ENCODE peak calls at places on chromosomes 6 and 20, in eight cellular contexts. T is A673, A is HCT116, E is fibroblast of lung, K is heart left ventricle, Z is thoracic aorta, F is IMR-90, Q is upper lobe of right lung. G is an unnamed sample. For H3K36me3, the result is how much of the 10 kb centered on the place peaks cover.

GRCh38 chr20:461254-462198 is 807 bp downstream of the TBC1D20 start:
- DNase-seq in F (peak), E (peak), Q (peak), Z (no peak), K (peak), A (no peak), T (peak), G (no peak)

GRCh38 chr6:79544939-79545450 is 7.8 kb upstream of the LCA5 start:
- DNase-seq in E (peak), Z (peak), Q (peak), T (peak), K (peak), A (peak), F (peak), G (peak)

GRCh38 chr20:59696476-59696875 is 92.1 kb downstream of the PHACTR3 start:
- DNase-seq in Q (no peak), F (no peak), K (no peak), Z (no peak), E (no peak), T (no peak), A (no peak), G (no peak)

GRCh38 chr6:157925771-157926170 is 55.9 kb upstream of the SYNJ2 start:
- DNase-seq in Q (no peak), E (no peak), T (no peak), K (no peak), Z (no peak), A (no peak), F (no peak), G (no peak)

GRCh38 chr6:96089173-96089572 is 73.4 kb downstream of the FUT9 start:
- DNase-seq in Z (no peak), K (no peak), A (peak), F (no peak), E (no peak), T (peak), Q (no peak), G (no peak)

GRCh38 chr6:117309613-117310012 is 44.3 kb downstream of the VGLL2 start:
- DNase-seq in T (no peak), K (no peak), E (no peak), Q (no peak), F (no peak), A (no peak), Z (no peak), G (no peak)

GRCh38 chr6:15152720-15153119 is 93.1 kb upstream of the JARID2 start:
- DNase-seq in Z (no peak), A (no peak), K (no peak), Q (no peak), T (no peak), E (no peak), F (no peak), G (no peak)

GRCh38 chr20:22523499-22524392 is 60.6 kb downstream of the FOXA2 start:
- DNase-seq in K (no peak), F (no peak), E (no peak), T (no peak), Z (no peak), Q (no peak), A (no peak), G (no peak)

GRCh38 chr6:164419099-164419498 is 890.3 kb downstream of the C6orf118 start:
- DNase-seq in A (no peak), Q (no peak), Z (no peak), K (no peak), F (no peak), E (no peak), T (no peak), G (no peak)

GRCh38 chr6:19837511-19838441 is 606 bp downstream of the ID4 start:
- DNase-seq in E (peak), F (peak), K (peak), A (no peak), Z (no peak), T (peak), Q (peak), G (no peak)

GRCh38 chr6:123769431-123769830 is 34.2 kb upstream of the NKAIN2 start:
- DNase-seq in Q (no peak), A (no peak), K (no peak), Z (no peak), F (no peak), E (no peak), T (no peak), G (no peak)
- H3K4me3 ChIP-seq in Q (no peak), A (no peak), K (no peak), Z (no peak), F (no peak), E (no peak), T (no peak), G (no peak)

DNA sequence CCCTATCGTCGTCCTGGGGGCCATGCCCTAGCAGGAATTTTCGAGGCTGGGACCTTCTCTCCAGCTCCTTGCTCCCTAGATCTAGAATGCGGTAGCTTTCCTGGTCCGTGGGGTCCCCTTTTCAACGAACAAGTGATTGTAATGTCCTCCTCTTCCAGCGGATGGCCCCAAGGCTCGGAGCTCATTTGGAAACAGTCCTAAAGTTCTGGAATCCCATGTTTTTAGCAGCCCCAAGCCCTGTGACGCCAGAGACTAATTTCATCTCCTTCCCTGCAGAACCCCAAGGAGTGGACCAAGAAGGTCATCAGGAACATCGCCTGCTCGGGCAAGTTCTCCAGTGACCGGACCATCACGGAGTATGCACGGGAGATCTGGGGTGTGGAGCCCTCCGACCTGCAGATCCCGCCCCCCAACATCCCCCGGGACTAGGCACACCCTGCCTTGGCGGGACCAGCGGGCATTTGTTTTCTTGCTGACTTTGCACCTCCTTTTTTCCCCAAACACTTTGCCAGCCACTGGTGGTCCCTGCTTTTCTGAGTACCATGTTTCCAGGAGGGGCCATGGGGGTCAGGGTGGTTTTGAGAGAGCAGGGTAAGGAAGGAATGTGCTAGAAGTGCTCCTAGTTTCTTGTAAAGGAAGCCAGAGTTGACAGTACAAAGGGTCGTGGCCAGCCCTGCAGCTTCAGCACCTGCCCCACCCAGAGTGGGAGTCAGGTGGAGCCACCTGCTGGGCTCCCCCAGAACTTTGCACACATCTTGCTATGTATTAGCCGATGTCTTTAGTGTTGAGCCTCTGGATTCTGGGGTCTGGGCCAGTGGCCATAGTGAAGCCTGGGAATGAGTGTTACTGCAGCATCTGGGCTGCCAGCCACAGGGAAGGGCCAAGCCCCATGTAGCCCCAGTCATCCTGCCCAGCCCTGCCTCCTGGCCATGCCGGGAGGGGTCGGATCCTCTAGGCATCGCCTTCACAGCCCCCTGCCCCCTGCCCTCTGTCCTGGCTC is 48.5 kb downstream of the PYGB start:
- DNase-seq in Z (no peak), A (no peak), E (peak), T (peak), Q (no peak), F (peak), K (no peak), G (no peak)
- H3K36me3 ChIP-seq in Z (under half), A (under half), E (under half), T (under half), Q (under half), F (under half), K (under half), G (under half)

GRCh38 chr6:110039996-110040383 is 61.9 kb downstream of the GPR6 start:
- DNase-seq in F (peak), T (peak), A (peak), Z (no peak), K (no peak), Q (peak), E (peak), G (no peak)
- TF ChIP-seq CTCF in F (peak), T (peak), A (peak), Z (no peak), K (peak), Q (peak), E (no peak), G (peak)

GRCh38 chr6:56913276-56914138 is 41.4 kb upstream of the BEND6 start:
- DNase-seq in K (no peak), F (peak), Q (no peak), A (no peak), Z (no peak), T (no peak), E (peak), G (no peak)
- H3K4me3 ChIP-seq in K (no peak), F (no peak), Q (no peak), A (no peak), Z (no peak), T (no peak), E (no peak), G (no peak)

GRCh38 chr20:20736303-20736702 is 23.9 kb upstream of the RALGAPA2 start:
- DNase-seq in Q (no peak), Z (no peak), K (no peak), T (no peak), F (no peak), E (no peak), A (no peak), G (no peak)
- H3K36me3 ChIP-seq in Q (under half), Z (under half), K (under half), T (under half), F (under half), E (under half), A (under half), G (under half)

DNA sequence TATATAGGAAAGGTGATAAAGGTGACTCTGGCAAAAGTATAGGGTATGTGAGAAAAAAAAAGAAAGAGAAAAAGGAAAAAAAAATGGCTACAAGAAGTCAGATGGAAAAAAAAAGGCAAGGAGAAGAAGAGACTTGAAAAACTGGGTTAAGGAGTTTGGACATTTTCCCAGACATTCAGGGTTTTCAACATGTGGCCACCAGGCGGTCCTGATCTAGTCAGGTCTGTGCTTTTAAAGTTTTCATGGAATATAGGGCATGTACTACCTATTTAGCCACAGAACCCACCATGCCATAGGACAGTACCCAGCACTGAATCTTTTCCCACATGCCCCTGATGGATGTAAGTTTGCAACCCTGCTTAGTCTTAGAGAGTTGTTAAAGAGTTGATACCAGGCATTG is 433.7 kb downstream of the MAFB start:
- DNase-seq in F (no peak), Q (no peak), E (peak), K (no peak), T (no peak), Z (no peak), A (no peak), G (no peak)
- TF ChIP-seq CTCF in F (no peak), Q (peak), E (peak), K (no peak), T (peak), Z (no peak), A (no peak), G (no peak)

GRCh38 chr6:31737315-31738047 is 1.2 kb upstream of the CLIC1 start:
- DNase-seq in A (no peak), F (no peak), T (peak), K (no peak), Q (no peak), Z (no peak), E (peak), G (no peak)

GRCh38 chr6:31736026-31736767 is at the start of gene CLIC1:
- DNase-seq in Z (peak), E (peak), K (peak), Q (peak), A (no peak), F (peak), T (peak), G (peak)

GRCh38 chr6:31734703-31735500 is 1.4 kb downstream of the CLIC1 start:
- DNase-seq in T (peak), Z (no peak), E (peak), A (no peak), K (peak), F (peak), Q (no peak), G (no peak)

GRCh38 chr6:31738048-31738979 is 1.5 kb upstream of the MSH5 start:
- DNase-seq in F (peak), K (peak), T (peak), Z (no peak), E (peak), Q (peak), A (no peak), G (no peak)

DNA sequence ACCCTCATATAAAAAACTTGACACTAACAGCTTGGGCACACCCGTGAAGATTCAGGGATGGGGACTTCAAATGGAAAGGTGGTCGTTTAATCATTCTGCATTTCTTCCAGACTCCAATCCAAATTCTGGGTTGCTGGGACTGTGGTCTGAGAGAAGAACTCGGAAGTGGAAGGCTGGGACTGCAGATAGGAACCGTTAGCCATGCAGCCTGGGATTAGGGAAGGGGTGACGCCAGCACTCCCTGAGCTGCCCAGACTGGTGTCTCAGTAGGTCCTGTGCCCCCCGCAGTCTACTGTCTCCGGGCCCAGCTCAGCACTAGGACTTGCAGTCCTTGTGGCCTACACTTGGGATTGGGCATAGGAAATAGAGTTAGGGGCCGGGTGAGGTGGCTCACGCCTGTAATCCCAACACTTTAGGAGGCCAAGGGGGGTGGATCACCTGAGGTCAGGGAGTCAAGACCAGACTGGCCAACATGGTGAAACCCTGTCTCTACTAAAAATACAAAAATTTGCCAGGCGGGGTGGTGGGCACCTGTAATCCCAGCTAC is 511 bp upstream of the CLIC1 start:
- DNase-seq in K (peak), T (no peak), Z (no peak), E (no peak), Q (no peak), F (no peak), A (no peak), G (no peak)
- H3K4me3 ChIP-seq in K (peak), T (peak), Z (peak), E (peak), Q (peak), F (peak), A (peak), G (peak)

GRCh38 chr20:45967551-45968080 is 4.4 kb downstream of the ZNF335 start:
- DNase-seq in K (no peak), F (no peak), Z (no peak), A (no peak), T (no peak), E (no peak), Q (peak), G (no peak)

GRCh38 chr20:45962031-45962755 is 9.8 kb downstream of the ZNF335 start:
- DNase-seq in K (no peak), A (no peak), Q (peak), Z (no peak), F (no peak), E (no peak), T (no peak), G (no peak)

GRCh38 chr20:45963059-45964011 is 8.7 kb downstream of the ZNF335 start:
- DNase-seq in A (no peak), T (peak), E (peak), Z (no peak), K (no peak), F (peak), Q (peak), G (no peak)

GRCh38 chr20:45965169-45966002 is 6.6 kb downstream of the ZNF335 start:
- DNase-seq in A (no peak), T (no peak), K (no peak), F (no peak), E (no peak), Z (no peak), Q (peak), G (no peak)

GRCh38 chr20:45964024-45964423 is 8.0 kb downstream of the ZNF335 start:
- DNase-seq in T (no peak), K (no peak), Q (peak), F (no peak), E (no peak), Z (no peak), A (no peak), G (no peak)
- H3K36me3 ChIP-seq in T (half or more), K (under half), Q (half or more), F (half or more), E (half or more), Z (half or more), A (under half), G (half or more)

G was measured in BJ.